ENCODE peak calls at places on chromosomes 7 and 10, in six cellular contexts. J is heart left ventricle; M is CD4-positive, alpha-beta T cell; O is neural progenitor cell; V is tibial artery; G is esophagus squamous epithelium. U is an unnamed sample.

GRCh38 chr10:77012811-77013500 is 624.7 kb downstream of the KCNMA1 start:
- DNase-seq in J (no peak), V (peak), M (no peak), O (no peak), G (no peak), U (no peak)

GRCh38 chr10:88131561-88132139 is 268.2 kb downstream of the PTEN start:
- DNase-seq in G (no peak), O (no peak), M (no peak), V (peak), J (no peak), U (no peak)

GRCh38 chr7:471191-471865 is 48.3 kb downstream of the PDGFA start:
- DNase-seq in M (no peak), O (no peak), G (no peak), V (no peak), J (peak), U (no peak)

GRCh38 chr10:75195035-75195763 is 15.4 kb upstream of the VDAC2 start:
- DNase-seq in V (peak), O (no peak), G (no peak), M (no peak), J (no peak), U (no peak)

GRCh38 chr10:24963646-24964045 is 11.2 kb upstream of the PRTFDC1 start:
- DNase-seq in V (no peak), M (no peak), J (no peak), G (no peak), O (peak), U (no peak)

GRCh38 chr7:5750026-5750425 is 31.4 kb downstream of the RNF216 start:
- DNase-seq in G (no peak), M (no peak), J (no peak), O (no peak), V (no peak), U (no peak)

GRCh38 chr7:22723171-22723601 is 3.8 kb upstream of the IL6 start:
- DNase-seq in M (no peak), O (no peak), V (peak), G (no peak), J (peak), U (no peak)

GRCh38 chr10:111705026-111705425 is 478.5 kb downstream of the GPAM start:
- DNase-seq in J (no peak), V (no peak), O (no peak), M (no peak), G (no peak), U (no peak)

GRCh38 chr10:92834331-92834730 is 14.0 kb upstream of the EXOC6 start:
- DNase-seq in V (no peak), M (no peak), G (no peak), J (no peak), O (no peak), U (no peak)

GRCh38 chr10:92832998-92833642 is 15.2 kb upstream of the EXOC6 start:
- DNase-seq in M (no peak), G (no peak), V (no peak), J (no peak), O (no peak), U (no peak)

GRCh38 chr10:92830478-92831389 is 17.6 kb upstream of the EXOC6 start:
- DNase-seq in G (no peak), O (no peak), M (no peak), V (no peak), J (no peak), U (no peak)

GRCh38 chr10:92834981-92835380 is 13.3 kb upstream of the EXOC6 start:
- DNase-seq in M (no peak), O (no peak), J (no peak), V (no peak), G (no peak), U (no peak)

GRCh38 chr10:92832121-92832520 is 16.2 kb upstream of the EXOC6 start:
- DNase-seq in M (no peak), V (no peak), G (no peak), O (no peak), J (no peak), U (no peak)
- TF ChIP-seq CTCF in M (no peak), V (no peak), G (no peak), O (no peak), J (no peak), U (no peak)

GRCh38 chr10:60313589-60313952 is 76.1 kb downstream of the ANK3 start:
- DNase-seq in V (no peak), M (no peak), O (no peak), J (no peak), G (no peak), U (no peak)
- H3K27ac ChIP-seq in V (no peak), M (no peak), O (no peak), J (no peak), G (no peak), U (no peak)

GRCh38 chr7:55052081-55052480 is 33.3 kb downstream of the EGFR start:
- DNase-seq in M (no peak), G (no peak), V (no peak), O (no peak), J (no peak), U (no peak)

GRCh38 chr7:55052726-55053431 is 34.1 kb downstream of the EGFR start:
- DNase-seq in J (no peak), V (no peak), M (no peak), O (no peak), G (no peak), U (no peak)

GRCh38 chr7:55053651-55054226 is 34.9 kb downstream of the EGFR start:
- DNase-seq in M (no peak), V (no peak), G (no peak), O (no peak), J (no peak), U (no peak)

GRCh38 chr7:55048221-55048859 is 29.5 kb downstream of the EGFR start:
- DNase-seq in O (no peak), J (no peak), G (no peak), V (no peak), M (no peak), U (no peak)

DNA sequence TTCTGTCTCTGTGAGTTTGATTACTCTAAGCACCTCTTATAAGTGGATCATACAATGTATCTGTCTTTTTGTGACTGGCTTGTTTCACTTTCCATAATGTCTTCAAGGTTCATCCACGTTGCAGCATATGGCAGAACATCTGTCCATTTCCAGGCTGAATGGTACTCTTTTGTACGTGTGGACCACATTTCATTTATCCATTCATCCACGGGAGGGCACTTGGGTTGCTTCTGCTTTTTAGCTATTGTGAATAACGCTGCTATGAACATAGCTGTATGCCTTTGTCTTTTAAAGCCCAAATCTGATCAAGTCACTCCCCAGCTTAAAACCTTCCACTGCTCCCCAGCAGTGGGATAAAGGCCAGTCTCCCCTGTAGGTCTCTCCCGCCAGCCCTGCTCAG is 31.5 kb downstream of the EGFR start:
- DNase-seq in M (no peak), V (no peak), G (no peak), J (no peak), O (no peak), U (no peak)
- TF ChIP-seq CTCF in M (no peak), V (no peak), G (no peak), J (no peak), O (no peak), U (no peak)

DNA sequence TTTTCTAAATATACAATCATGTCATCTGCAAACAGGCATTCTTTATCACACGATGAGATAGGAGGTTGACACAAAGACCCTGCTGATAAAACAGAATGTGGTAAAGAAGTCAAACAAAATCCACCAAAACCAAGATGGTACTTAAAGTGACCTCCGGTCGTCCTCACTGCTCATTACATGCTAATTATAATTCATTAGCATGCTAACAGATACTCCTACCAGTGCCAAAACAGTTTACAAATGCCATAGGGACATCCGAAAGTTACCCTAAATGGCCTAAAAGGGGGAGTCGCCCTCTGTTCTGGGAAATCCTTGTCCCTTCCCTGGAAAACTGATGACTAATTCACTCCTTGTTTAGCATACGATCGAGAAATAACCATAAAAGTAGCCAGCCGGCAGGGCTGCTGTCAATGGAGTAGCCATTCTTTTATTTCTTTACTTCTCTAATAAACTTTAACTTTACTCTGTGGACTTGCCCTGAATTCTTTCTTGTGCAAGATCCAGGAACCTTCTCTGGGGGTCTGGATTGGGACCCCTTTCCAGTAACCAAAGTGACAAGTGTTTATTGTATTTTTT is 126.6 kb downstream of the CCDC71L start:
- DNase-seq in O (no peak), V (no peak), G (no peak), J (no peak), M (no peak), U (no peak)
- H3K27ac ChIP-seq in O (no peak), V (peak), G (no peak), J (no peak), M (no peak), U (no peak)

GRCh38 chr10:21495686-21496284 is 29.7 kb downstream of the SKIDA1 start:
- DNase-seq in G (peak), O (peak), M (peak), J (peak), V (peak), U (peak)

GRCh38 chr10:21498416-21498815 is 27.1 kb downstream of the SKIDA1 start:
- DNase-seq in G (no peak), J (no peak), O (no peak), V (no peak), M (no peak), U (no peak)

GRCh38 chr10:21497177-21497807 is 28.2 kb downstream of the SKIDA1 start:
- DNase-seq in M (no peak), O (peak), J (peak), V (peak), G (peak), U (peak)

GRCh38 chr10:21495002-21495685 is 30.3 kb downstream of the SKIDA1 start:
- DNase-seq in V (no peak), J (no peak), M (no peak), O (no peak), G (no peak), U (no peak)

DNA sequence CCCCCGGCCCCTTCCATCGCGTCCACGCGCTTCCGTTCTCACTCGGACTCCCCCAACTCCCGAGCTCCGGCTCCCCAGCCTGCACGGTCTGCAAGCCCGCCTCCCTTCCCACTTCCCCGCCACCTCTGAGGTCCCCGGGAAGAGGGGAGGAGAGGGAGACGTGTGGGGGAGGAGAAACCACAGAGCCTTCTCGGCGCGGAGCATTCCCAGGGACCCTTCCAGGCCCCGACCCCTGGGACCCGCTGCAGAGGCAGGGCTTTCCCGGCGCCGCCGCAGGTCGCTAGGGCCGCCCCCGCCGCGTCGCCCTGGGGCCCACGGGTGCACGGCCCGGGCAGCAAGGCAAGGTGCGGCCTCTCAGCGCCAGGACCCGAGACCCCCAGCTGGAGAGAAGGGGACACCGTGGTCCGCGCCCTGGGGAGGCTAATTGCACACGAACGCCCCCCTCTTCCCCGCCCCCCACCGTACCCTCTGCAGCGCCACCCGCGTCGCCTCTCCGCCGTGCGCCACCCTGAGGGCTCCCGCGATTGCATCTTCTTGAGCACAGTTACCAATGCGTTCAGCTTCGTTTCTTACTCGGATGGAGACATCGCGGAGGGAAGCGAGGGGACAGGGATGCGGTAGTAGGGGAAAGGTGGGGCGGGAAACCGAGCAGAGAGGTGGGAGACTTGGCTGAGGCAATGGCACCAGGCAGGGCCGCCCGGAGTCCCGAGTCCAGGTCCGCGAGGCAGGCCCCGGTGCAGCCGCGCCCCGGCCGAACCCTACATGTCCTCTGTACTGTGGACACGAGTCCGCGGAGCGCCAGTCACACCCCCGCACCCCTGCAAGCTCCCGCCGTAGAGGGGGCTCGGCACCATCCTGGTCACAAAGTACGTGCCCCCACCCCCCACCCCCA is 29.0 kb downstream of the SKIDA1 start:
- DNase-seq in M (peak), J (peak), G (no peak), O (peak), V (peak), U (peak)
- TF ChIP-seq CTCF in M (peak), J (peak), G (peak), O (peak), V (peak), U (peak)

U was measured in WERI-Rb-1.